ENCODE peak calls at places on chromosome 14, in six cellular contexts. Y is tibial nerve; N is RWPE1; A is glomerular endothelial cell; J is NCI-H1105; L is activated CD4-positive, alpha-beta T cell treated with anti-CD3 and anti-CD28 coated beads for 48 hours. I is an unnamed sample.

GRCh38 chr14:33404054-33404453 is 465.4 kb downstream of the NPAS3 start:
- DNase-seq in Y (no peak), N (peak), A (no peak), J (no peak), L (no peak), I (no peak)

GRCh38 chr14:38297681-38298080 is 41.8 kb upstream of the CLEC14A start:
- DNase-seq in Y (no peak), N (no peak), A (no peak), J (no peak), L (no peak), I (no peak)

GRCh38 chr14:34052658-34053014 is 101.8 kb upstream of the EGLN3 start:
- DNase-seq in Y (no peak), N (no peak), A (no peak), J (no peak), L (no peak), I (no peak)

GRCh38 chr14:57692671-57693070 is 173.2 kb downstream of the SLC35F4 start:
- DNase-seq in Y (no peak), N (peak), A (peak), J (no peak), L (no peak), I (peak)

GRCh38 chr14:69580009-69580577 is 5.4 kb upstream of the CCDC177 start:
- DNase-seq in Y (no peak), N (peak), A (no peak), J (peak), L (peak), I (peak)

GRCh38 chr14:104187121-104187889 is 48.9 kb downstream of the KIF26A start:
- DNase-seq in Y (no peak), N (no peak), A (no peak), J (no peak), L (no peak), I (no peak)

GRCh38 chr14:20460458-20461229 is 590 bp downstream of the PIP4P1 start:
- DNase-seq in Y (no peak), N (peak), A (no peak), J (peak), L (peak), I (peak)

GRCh38 chr14:95043732-95044462 is 113.4 kb downstream of the DICER1 start:
- DNase-seq in Y (no peak), N (no peak), A (no peak), J (no peak), L (no peak), I (no peak)

GRCh38 chr14:22664261-22664660 is 20.1 kb upstream of the OR6J1 start:
- DNase-seq in Y (no peak), N (no peak), A (no peak), J (no peak), L (no peak), I (no peak)

GRCh38 chr14:96205994-96206392 is 1.4 kb downstream of the BDKRB2 start:
- DNase-seq in Y (no peak), N (no peak), A (no peak), J (no peak), L (no peak), I (no peak)

GRCh38 chr14:74697543-74697942 is 15.3 kb downstream of the AREL1 start:
- DNase-seq in Y (no peak), N (no peak), A (no peak), J (no peak), L (no peak), I (no peak)

GRCh38 chr14:76456891-76457586 is 81.1 kb downstream of the ESRRB start:
- DNase-seq in Y (no peak), N (no peak), A (no peak), J (no peak), L (no peak), I (no peak)

GRCh38 chr14:47490766-47491165 is 184.6 kb downstream of the MDGA2 start:
- DNase-seq in Y (no peak), N (no peak), A (no peak), J (no peak), L (no peak), I (no peak)

GRCh38 chr14:76465651-76466050 is 89.7 kb downstream of the ESRRB start:
- DNase-seq in Y (no peak), N (no peak), A (no peak), J (no peak), L (no peak), I (no peak)

GRCh38 chr14:103164786-103165185 is 41.5 kb downstream of the TNFAIP2 start:
- DNase-seq in Y (no peak), N (no peak), A (no peak), J (no peak), L (no peak), I (no peak)

GRCh38 chr14:80606347-80606772 is 335.2 kb downstream of the CEP128 start:
- DNase-seq in Y (no peak), N (no peak), A (no peak), J (no peak), L (no peak), I (peak)

GRCh38 chr14:36424478-36425102 is 95.4 kb downstream of the NKX2-1 start:
- DNase-seq in Y (no peak), N (no peak), A (no peak), J (peak), L (no peak), I (peak)

GRCh38 chr14:100872641-100873071 is 30.9 kb downstream of the RTL1 start:
- DNase-seq in Y (no peak), N (no peak), A (no peak), J (no peak), L (no peak), I (no peak)

GRCh38 chr14:22221508-22221907 is 367.5 kb downstream of the DAD1 start:
- DNase-seq in Y (no peak), N (peak), A (no peak), J (no peak), L (no peak), I (no peak)

GRCh38 chr14:94581127-94581999 is at the start of gene SERPINA5:
- DNase-seq in Y (peak), N (no peak), A (no peak), J (no peak), L (no peak), I (no peak)

GRCh38 chr14:102481791-102482238 is 27.8 kb downstream of the ANKRD9 start:
- DNase-seq in Y (no peak), N (peak), A (no peak), J (no peak), L (no peak), I (no peak)

GRCh38 chr14:34465069-34465859 is 3.2 kb upstream of the SPTSSA start:
- DNase-seq in Y (no peak), N (no peak), A (no peak), J (no peak), L (no peak), I (no peak)

GRCh38 chr14:62189698-62190097 is 427.5 kb downstream of the SNAPC1 start:
- DNase-seq in Y (no peak), N (peak), A (no peak), J (no peak), L (no peak), I (no peak)

GRCh38 chr14:91754819-91755218 is 22.9 kb upstream of the CATSPERB start:
- DNase-seq in Y (no peak), N (no peak), A (no peak), J (peak), L (no peak), I (peak)

GRCh38 chr14:102993523-102993922 is 63.8 kb downstream of the CDC42BPB start:
- DNase-seq in Y (no peak), N (peak), A (no peak), J (no peak), L (no peak), I (no peak)

GRCh38 chr14:65210118-65210826 is 108.0 kb upstream of the MAX start:
- DNase-seq in Y (no peak), N (no peak), A (no peak), J (no peak), L (no peak), I (no peak)

GRCh38 chr14:94653321-94653720 is 41.1 kb downstream of the SERPINA3 start:
- DNase-seq in Y (no peak), N (no peak), A (no peak), J (no peak), L (no peak), I (no peak)

GRCh38 chr14:102185360-102185759 is 45.7 kb downstream of the WDR20 start:
- DNase-seq in Y (no peak), N (no peak), A (no peak), J (no peak), L (no peak), I (no peak)

GRCh38 chr14:34538871-34539406 is 562 bp downstream of the EAPP start:
- DNase-seq in Y (no peak), N (peak), A (no peak), J (no peak), L (no peak), I (no peak)

GRCh38 chr14:101878222-101879211 is 85.9 kb upstream of the DYNC1H1 start:
- DNase-seq in Y (no peak), N (no peak), A (no peak), J (no peak), L (peak), I (no peak)

GRCh38 chr14:62187265-62187664 is 425.0 kb downstream of the SNAPC1 start:
- DNase-seq in Y (no peak), N (no peak), A (no peak), J (no peak), L (no peak), I (no peak)

GRCh38 chr14:20820063-20820904 is 17.6 kb upstream of the RNASE1 start:
- DNase-seq in Y (no peak), N (no peak), A (no peak), J (peak), L (no peak), I (no peak)

GRCh38 chr14:89190779-89191513 is 226.1 kb downstream of the FOXN3 start:
- DNase-seq in Y (no peak), N (no peak), A (no peak), J (peak), L (no peak), I (peak)

I was measured in COR-L47.